ENCODE peak calls at places on chromosomes 7 and 10, in five cellular contexts. D is GM12865, I is K562, T is thoracic aorta, P is osteocyte. Q is an unnamed sample.

GRCh38 chr10:89203237-89203636 is 3.9 kb downstream of the CH25H start:
- DNase-seq in D (no peak), P (no peak), I (no peak), T (no peak), Q (no peak)

GRCh38 chr10:89662596-89662995 is 17.6 kb upstream of the PANK1 start:
- DNase-seq in D (no peak), P (no peak), I (no peak), T (no peak), Q (no peak)

GRCh38 chr7:31043035-31043434 is 9.1 kb upstream of the ADCYAP1R1 start:
- DNase-seq in T (no peak), P (no peak), D (no peak), I (no peak), Q (no peak)

GRCh38 chr10:118256825-118257570 is 85.1 kb downstream of the FAM204A start:
- DNase-seq in I (no peak), D (no peak), P (no peak), T (no peak), Q (no peak)

GRCh38 chr7:22116451-22117027 is 170.8 kb upstream of the CDCA7L start:
- DNase-seq in P (no peak), T (no peak), I (no peak), D (peak), Q (peak)

GRCh38 chr10:65911431-65911830 is 1014.4 kb upstream of the LRRTM3 start:
- DNase-seq in P (no peak), T (no peak), D (no peak), I (no peak), Q (no peak)

GRCh38 chr10:79418274-79418673 is 27.1 kb downstream of the ZCCHC24 start:
- DNase-seq in T (no peak), I (no peak), P (no peak), D (no peak), Q (no peak)

GRCh38 chr7:11831727-11832495 is at the start of gene THSD7A:
- DNase-seq in P (peak), D (peak), T (no peak), I (no peak), Q (no peak)

GRCh38 chr10:131035779-131036178 is 275.7 kb downstream of the TCERG1L start:
- DNase-seq in P (no peak), D (no peak), T (no peak), I (no peak), Q (no peak)

GRCh38 chr10:11756766-11757315 is 14.7 kb downstream of the ECHDC3 start:
- DNase-seq in T (no peak), P (no peak), I (no peak), D (no peak), Q (no peak)

GRCh38 chr7:148979827-148980226 is 48.5 kb downstream of the PDIA4 start:
- DNase-seq in P (no peak), I (no peak), D (no peak), T (no peak), Q (no peak)

GRCh38 chr7:87628780-87629569 is 777 bp downstream of the RUNDC3B start:
- DNase-seq in I (no peak), P (no peak), D (peak), T (no peak), Q (no peak)

GRCh38 chr7:92793656-92794205 is 42.6 kb downstream of the CDK6 start:
- DNase-seq in P (no peak), T (no peak), I (no peak), D (no peak), Q (no peak)
- TF ChIP-seq CTCF in P (no peak), T (no peak), I (no peak), D (no peak), Q (no peak)

GRCh38 chr10:29142516-29143314 is 146.2 kb upstream of the LYZL1 start:
- DNase-seq in T (no peak), P (peak), I (peak), D (no peak), Q (no peak)
- TF ChIP-seq CTCF in T (no peak), P (no peak), I (peak), D (no peak), Q (no peak)

DNA sequence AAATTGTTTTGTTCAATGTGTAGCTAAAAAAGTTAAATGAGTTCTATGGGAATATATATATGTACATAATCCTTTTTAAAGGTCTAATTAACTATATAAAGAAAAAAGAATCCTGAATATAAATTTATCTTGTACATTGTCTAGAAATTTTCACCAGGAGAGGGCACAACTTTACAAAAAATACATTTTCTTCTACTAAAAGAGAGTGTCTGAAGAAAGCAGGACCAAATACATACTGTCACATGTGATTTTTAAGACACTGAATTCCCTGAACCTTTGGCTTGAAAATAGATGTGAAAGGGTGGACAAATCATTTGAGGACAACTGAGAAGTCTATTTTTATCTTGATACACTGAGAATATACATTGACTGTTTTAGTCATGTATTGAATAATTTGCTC is 204.3 kb downstream of the DGKB start:
- DNase-seq in D (no peak), P (no peak), T (no peak), I (no peak), Q (no peak)
- TF ChIP-seq CTCF in D (no peak), P (peak), T (no peak), I (no peak), Q (no peak)

DNA sequence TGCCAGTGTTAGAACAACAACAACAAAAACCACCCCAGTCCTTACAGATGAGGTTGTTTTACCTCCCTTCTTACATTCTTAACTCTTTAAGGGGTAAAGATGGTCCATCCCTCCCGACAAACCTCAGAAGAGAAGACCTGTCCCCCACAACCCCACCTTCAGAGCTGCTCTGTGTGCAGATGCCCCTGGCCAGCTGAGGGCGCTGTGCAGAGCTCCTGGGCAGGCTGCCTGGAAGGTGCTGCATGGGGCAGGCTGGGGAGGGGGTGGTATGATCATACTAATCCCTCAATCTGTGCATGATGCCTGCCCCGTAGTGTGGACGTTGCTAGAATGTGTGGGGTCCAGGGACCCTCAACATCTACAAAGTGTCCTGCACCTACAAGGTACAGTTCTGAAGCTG is 387.1 kb downstream of the INHBA start:
- DNase-seq in T (no peak), I (no peak), D (no peak), P (no peak), Q (no peak)
- TF ChIP-seq CTCF in T (no peak), I (no peak), D (no peak), P (peak), Q (no peak)

GRCh38 chr7:55254596-55255500 is 110.3 kb upstream of the LANCL2 start:
- DNase-seq in P (peak), I (peak), T (peak), D (peak), Q (peak)
- TF ChIP-seq CTCF in P (peak), I (peak), T (peak), D (peak), Q (peak)

GRCh38 chr7:17300012-17300411 is 1.6 kb downstream of the AHR start:
- DNase-seq in D (no peak), T (no peak), P (no peak), I (no peak), Q (no peak)
- TF ChIP-seq CTCF in D (no peak), T (no peak), P (no peak), I (no peak), Q (no peak)

GRCh38 chr7:64192148-64192704 is 14.8 kb upstream of the ZNF735 start:
- DNase-seq in D (no peak), T (no peak), P (no peak), I (no peak), Q (no peak)

GRCh38 chr7:64187408-64187807 is 19.6 kb upstream of the ZNF735 start:
- DNase-seq in D (no peak), P (no peak), T (no peak), I (no peak), Q (no peak)

GRCh38 chr7:64192775-64193174 is 14.2 kb upstream of the ZNF735 start:
- DNase-seq in P (no peak), I (no peak), D (no peak), T (no peak), Q (no peak)
- TF ChIP-seq CTCF in P (no peak), I (no peak), D (no peak), T (no peak), Q (no peak)